ENCODE peak calls at places on chromosomes 12 and 14, in four cellular contexts. One of them, this sample, is unnamed.

GRCh38 chr12:3698218-3698974 is 54.5 kb downstream of the CRACR2A start:
- DNase-seq in heart left ventricle: no peak
- DNase-seq in WTC11: no peak
- DNase-seq in brain microvascular endothelial cell: peak; percentile 93
- DNase-seq in this sample: no peak

GRCh38 chr12:82473111-82473754 is 114.9 kb downstream of the METTL25 start:
- DNase-seq in heart left ventricle: peak; percentile 9
- DNase-seq in brain microvascular endothelial cell: no peak
- DNase-seq in WTC11: no peak
- DNase-seq in this sample: no peak

GRCh38 chr12:96047621-96048211 is 12.3 kb upstream of the LTA4H start:
- DNase-seq in WTC11: no peak
- DNase-seq in heart left ventricle: peak; percentile 33
- DNase-seq in brain microvascular endothelial cell: no peak
- DNase-seq in this sample: peak; percentile 38

GRCh38 chr12:56990648-56991318 is 15.6 kb downstream of the ZBTB39 start:
- DNase-seq in WTC11: no peak
- DNase-seq in heart left ventricle: no peak
- DNase-seq in brain microvascular endothelial cell: no peak
- DNase-seq in this sample: no peak

GRCh38 chr14:87233266-87233665 is 759.7 kb downstream of the GALC start:
- DNase-seq in heart left ventricle: no peak
- DNase-seq in brain microvascular endothelial cell: no peak
- DNase-seq in WTC11: no peak
- DNase-seq in this sample: no peak

GRCh38 chr14:44914849-44915248 is 46.9 kb downstream of the KLHL28 start:
- DNase-seq in heart left ventricle: no peak
- DNase-seq in brain microvascular endothelial cell: no peak
- DNase-seq in WTC11: no peak
- DNase-seq in this sample: no peak

GRCh38 chr12:6461401-6462233 is 8.9 kb downstream of the VAMP1 start:
- DNase-seq in brain microvascular endothelial cell: peak; percentile 41
- DNase-seq in heart left ventricle: peak; percentile 68
- DNase-seq in WTC11: peak; percentile 3
- DNase-seq in this sample: peak; percentile 82

GRCh38 chr12:15733136-15733535 is 56.1 kb downstream of the EPS8 start:
- DNase-seq in WTC11: no peak
- DNase-seq in brain microvascular endothelial cell: no peak
- DNase-seq in heart left ventricle: no peak
- DNase-seq in this sample: no peak

GRCh38 chr12:96343347-96343954 is 56.8 kb downstream of the CDK17 start:
- DNase-seq in brain microvascular endothelial cell: no peak
- DNase-seq in heart left ventricle: no peak
- DNase-seq in WTC11: no peak
- DNase-seq in this sample: peak; percentile 32

GRCh38 chr14:74504412-74504811 is 10.8 kb downstream of the ISCA2 start:
- DNase-seq in WTC11: no peak
- DNase-seq in brain microvascular endothelial cell: no peak
- DNase-seq in heart left ventricle: no peak
- DNase-seq in this sample: no peak

GRCh38 chr12:59431266-59431665 is 164.6 kb upstream of the SLC16A7 start:
- DNase-seq in brain microvascular endothelial cell: no peak
- DNase-seq in WTC11: no peak
- DNase-seq in heart left ventricle: no peak
- DNase-seq in this sample: no peak

GRCh38 chr12:125533434-125534029 is 468.3 kb downstream of the AACS start:
- DNase-seq in brain microvascular endothelial cell: no peak
- DNase-seq in heart left ventricle: peak; percentile 25
- DNase-seq in WTC11: peak; percentile 86
- DNase-seq in this sample: peak; percentile 58

GRCh38 chr14:101813833-101814232 is 52.3 kb downstream of the PPP2R5C start:
- DNase-seq in heart left ventricle: no peak
- DNase-seq in brain microvascular endothelial cell: no peak
- DNase-seq in WTC11: no peak
- DNase-seq in this sample: no peak

GRCh38 chr12:44477331-44477980 is 398.7 kb downstream of the NELL2 start:
- DNase-seq in heart left ventricle: no peak
- DNase-seq in WTC11: no peak
- DNase-seq in brain microvascular endothelial cell: no peak
- DNase-seq in this sample: no peak

GRCh38 chr14:29749327-29749726 is 178.3 kb downstream of the PRKD1 start:
- DNase-seq in brain microvascular endothelial cell: peak; percentile 41
- DNase-seq in WTC11: no peak
- DNase-seq in heart left ventricle: no peak
- DNase-seq in this sample: no peak

GRCh38 chr12:93570552-93571359 is 1.7 kb upstream of the SOCS2 start:
- DNase-seq in brain microvascular endothelial cell: peak; percentile 91
- DNase-seq in WTC11: peak; percentile 92
- DNase-seq in heart left ventricle: peak; percentile 96
- DNase-seq in this sample: peak; percentile 88

GRCh38 chr12:4251228-4251891 is 22.2 kb upstream of the CCND2 start:
- DNase-seq in brain microvascular endothelial cell: no peak
- DNase-seq in WTC11: no peak
- DNase-seq in heart left ventricle: no peak
- DNase-seq in this sample: no peak

GRCh38 chr12:122969657-122970056 is 3.4 kb upstream of the ABCB9 start:
- DNase-seq in heart left ventricle: no peak
- DNase-seq in brain microvascular endothelial cell: no peak
- DNase-seq in WTC11: no peak
- DNase-seq in this sample: no peak

GRCh38 chr12:54933381-54933780 is 51.2 kb downstream of the TESPA1 start:
- DNase-seq in brain microvascular endothelial cell: peak; percentile 17
- DNase-seq in heart left ventricle: no peak
- DNase-seq in WTC11: no peak
- DNase-seq in this sample: no peak

GRCh38 chr12:88453323-88453722 is 126.9 kb downstream of the KITLG start:
- DNase-seq in WTC11: no peak
- DNase-seq in brain microvascular endothelial cell: no peak
- DNase-seq in heart left ventricle: no peak
- DNase-seq in this sample: no peak

GRCh38 chr14:87944987-87945604 is 47.9 kb downstream of the GALC start:
- DNase-seq in heart left ventricle: no peak
- DNase-seq in brain microvascular endothelial cell: no peak
- DNase-seq in WTC11: no peak
- DNase-seq in this sample: peak; percentile 8

GRCh38 chr12:76784600-76785051 is 20.7 kb downstream of the ZDHHC17 start:
- DNase-seq in heart left ventricle: no peak
- DNase-seq in WTC11: no peak
- DNase-seq in brain microvascular endothelial cell: peak; percentile 21
- DNase-seq in this sample: no peak

GRCh38 chr12:1531160-1531653 is 63.2 kb downstream of the FBXL14 start:
- DNase-seq in heart left ventricle: no peak
- DNase-seq in brain microvascular endothelial cell: no peak
- DNase-seq in WTC11: no peak
- DNase-seq in this sample: peak; percentile 59

GRCh38 chr14:31927348-31927826 is 149.7 kb upstream of the ARHGAP5 start:
- DNase-seq in heart left ventricle: peak; percentile 67
- DNase-seq in WTC11: no peak
- DNase-seq in brain microvascular endothelial cell: peak; percentile 89
- DNase-seq in this sample: no peak

GRCh38 chr12:106080111-106080732 is 58.5 kb downstream of the NUAK1 start:
- DNase-seq in heart left ventricle: no peak
- DNase-seq in WTC11: no peak
- DNase-seq in brain microvascular endothelial cell: peak; percentile 71
- DNase-seq in this sample: no peak

GRCh38 chr12:93745304-93745703 is 68.1 kb downstream of the CRADD start:
- DNase-seq in heart left ventricle: no peak
- DNase-seq in brain microvascular endothelial cell: no peak
- DNase-seq in WTC11: no peak
- DNase-seq in this sample: no peak

GRCh38 chr12:67789266-67789665 is 140.7 kb downstream of the DYRK2 start:
- DNase-seq in WTC11: no peak
- DNase-seq in heart left ventricle: no peak
- DNase-seq in brain microvascular endothelial cell: no peak
- DNase-seq in this sample: no peak

GRCh38 chr14:48771717-48772116 is 814.5 kb downstream of the RPS29 start:
- DNase-seq in brain microvascular endothelial cell: peak; percentile 15
- DNase-seq in WTC11: no peak
- DNase-seq in heart left ventricle: peak; percentile 51
- DNase-seq in this sample: no peak

GRCh38 chr14:92615451-92615850 is 101.9 kb downstream of the RIN3 start:
- DNase-seq in WTC11: no peak
- DNase-seq in brain microvascular endothelial cell: no peak
- DNase-seq in heart left ventricle: no peak
- DNase-seq in this sample: peak; percentile 45

GRCh38 chr12:76033116-76034001 is 1.8 kb upstream of the PHLDA1 start:
- DNase-seq in WTC11: no peak
- DNase-seq in brain microvascular endothelial cell: no peak
- DNase-seq in heart left ventricle: no peak
- DNase-seq in this sample: no peak

GRCh38 chr12:62933220-62933870 is 1.6 kb downstream of the PPM1H start:
- DNase-seq in WTC11: peak; percentile 75
- DNase-seq in brain microvascular endothelial cell: no peak
- DNase-seq in heart left ventricle: peak; percentile 52
- DNase-seq in this sample: no peak

GRCh38 chr14:24300326-24300980 is 803 bp downstream of the NOP9 start:
- DNase-seq in WTC11: no peak
- DNase-seq in heart left ventricle: no peak
- DNase-seq in brain microvascular endothelial cell: no peak
- DNase-seq in this sample: no peak
- TF ChIP-seq CTCF in WTC11: no peak
- TF ChIP-seq CTCF in heart left ventricle: no peak
- TF ChIP-seq CTCF in brain microvascular endothelial cell: no peak
- TF ChIP-seq CTCF in this sample: no peak

GRCh38 chr12:7637641-7638040 is 28.1 kb downstream of the APOBEC1 start:
- DNase-seq in heart left ventricle: no peak
- DNase-seq in brain microvascular endothelial cell: no peak
- DNase-seq in WTC11: no peak
- DNase-seq in this sample: no peak

GRCh38 chr12:7642287-7642686 is 23.4 kb downstream of the APOBEC1 start:
- DNase-seq in WTC11: no peak
- DNase-seq in brain microvascular endothelial cell: no peak
- DNase-seq in heart left ventricle: no peak
- DNase-seq in this sample: no peak

GRCh38 chr12:7638064-7638763 is 27.5 kb downstream of the APOBEC1 start:
- DNase-seq in heart left ventricle: no peak
- DNase-seq in brain microvascular endothelial cell: no peak
- DNase-seq in WTC11: peak; percentile 50
- DNase-seq in this sample: no peak

GRCh38 chr12:7642876-7643309 is 22.8 kb downstream of the APOBEC1 start:
- DNase-seq in WTC11: peak; percentile 45
- DNase-seq in heart left ventricle: no peak
- DNase-seq in brain microvascular endothelial cell: no peak
- DNase-seq in this sample: no peak

GRCh38 chr12:7638764-7639570 is 26.7 kb downstream of the APOBEC1 start:
- DNase-seq in brain microvascular endothelial cell: peak; percentile 80
- DNase-seq in heart left ventricle: peak; percentile 73
- DNase-seq in WTC11: peak; percentile 74
- DNase-seq in this sample: peak; percentile 86
- TF ChIP-seq CTCF in brain microvascular endothelial cell: peak; percentile 77
- TF ChIP-seq CTCF in heart left ventricle: peak; percentile 86
- TF ChIP-seq CTCF in WTC11: peak; percentile 93
- TF ChIP-seq CTCF in this sample: peak; percentile 60

DNA sequence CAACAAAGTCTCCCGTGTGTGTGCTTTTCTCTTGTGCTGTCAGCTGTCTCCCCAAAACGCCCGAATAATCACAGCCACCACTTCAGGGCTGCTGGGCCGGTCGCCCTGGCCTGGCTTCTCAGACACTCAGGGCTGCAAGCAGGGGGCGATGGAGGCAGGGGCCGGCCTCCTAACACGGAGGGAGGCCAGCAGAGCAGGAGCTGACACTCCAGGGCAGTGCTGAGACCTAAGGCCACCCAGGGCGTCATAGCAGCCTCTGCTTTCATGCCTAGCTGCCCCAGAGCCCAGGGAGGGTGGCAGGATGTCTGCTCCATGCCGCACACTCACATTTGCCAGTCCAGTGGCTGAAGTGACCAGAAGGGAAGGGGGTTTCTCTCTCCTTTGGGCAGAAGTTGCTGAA is 25.6 kb downstream of the STX2 start:
- DNase-seq in brain microvascular endothelial cell: no peak
- DNase-seq in WTC11: peak; percentile 59
- DNase-seq in heart left ventricle: no peak
- DNase-seq in this sample: no peak
- TF ChIP-seq CTCF in brain microvascular endothelial cell: no peak
- TF ChIP-seq CTCF in WTC11: no peak
- TF ChIP-seq CTCF in heart left ventricle: no peak
- TF ChIP-seq CTCF in this sample: no peak

GRCh38 chr14:61519106-61519505 is 176.2 kb upstream of the HIF1A start:
- DNase-seq in heart left ventricle: no peak
- DNase-seq in WTC11: no peak
- DNase-seq in brain microvascular endothelial cell: no peak
- DNase-seq in this sample: no peak
- TF ChIP-seq CTCF in heart left ventricle: no peak
- TF ChIP-seq CTCF in WTC11: no peak
- TF ChIP-seq CTCF in brain microvascular endothelial cell: no peak
- TF ChIP-seq CTCF in this sample: no peak

DNA sequence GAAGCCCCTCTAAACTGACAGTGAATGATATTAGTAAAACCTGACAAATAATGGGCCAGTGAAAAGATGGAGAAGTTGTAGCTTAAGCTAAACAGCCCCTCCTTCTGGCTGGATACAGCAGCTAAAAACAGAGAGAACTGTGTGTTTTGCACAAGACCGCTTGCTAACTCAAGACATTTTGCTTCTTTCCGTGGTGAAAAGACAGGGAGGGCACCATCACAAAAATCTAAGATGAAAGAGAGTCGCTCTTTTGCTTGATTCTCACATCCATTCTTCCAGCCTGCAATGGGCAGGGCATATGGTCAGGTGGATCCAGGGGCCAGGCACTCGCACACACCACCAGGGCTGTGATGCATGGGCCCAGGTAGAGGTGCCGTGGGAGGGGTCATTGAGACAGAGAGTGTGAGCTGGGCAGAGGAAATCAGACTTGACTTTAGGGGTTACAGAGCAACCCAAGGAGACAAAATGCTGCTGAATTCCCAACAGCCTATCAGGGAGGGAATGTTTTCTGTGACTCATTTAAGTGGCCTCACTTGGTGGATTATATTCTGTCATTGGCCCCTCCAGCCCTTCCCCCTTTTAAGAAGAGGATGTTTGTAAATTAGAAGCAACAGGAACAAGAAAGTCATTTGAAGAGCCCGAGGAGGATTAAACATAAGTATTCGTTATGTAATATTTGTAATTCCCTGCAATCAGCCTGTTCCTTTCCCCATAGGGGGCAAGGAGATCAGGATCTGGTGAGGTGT is 12.2 kb downstream of the EMP1 start:
- DNase-seq in heart left ventricle: no peak
- DNase-seq in WTC11: no peak
- DNase-seq in brain microvascular endothelial cell: no peak
- DNase-seq in this sample: no peak
- TF ChIP-seq CTCF in heart left ventricle: peak; percentile 57
- TF ChIP-seq CTCF in WTC11: no peak
- TF ChIP-seq CTCF in brain microvascular endothelial cell: peak; percentile 78
- TF ChIP-seq CTCF in this sample: no peak

GRCh38 chr14:39467889-39468524 is 35.8 kb upstream of the FBXO33 start:
- DNase-seq in heart left ventricle: no peak
- DNase-seq in brain microvascular endothelial cell: peak; percentile 57
- DNase-seq in WTC11: peak; percentile 69
- DNase-seq in this sample: no peak
- TF ChIP-seq CTCF in heart left ventricle: no peak
- TF ChIP-seq CTCF in brain microvascular endothelial cell: peak; percentile 64
- TF ChIP-seq CTCF in WTC11: peak; percentile 28
- TF ChIP-seq CTCF in this sample: peak; percentile 55

GRCh38 chr12:109387425-109388166 is 39.9 kb downstream of the MYO1H start:
- DNase-seq in WTC11: peak; percentile 23
- DNase-seq in brain microvascular endothelial cell: no peak
- DNase-seq in heart left ventricle: no peak
- DNase-seq in this sample: peak; percentile 17
- TF ChIP-seq CTCF in WTC11: peak; percentile 35
- TF ChIP-seq CTCF in brain microvascular endothelial cell: peak; percentile 56
- TF ChIP-seq CTCF in heart left ventricle: peak; percentile 63
- TF ChIP-seq CTCF in this sample: peak; percentile 38